ENCODE peak calls at places on chromosomes 12 and 14, in eight cellular contexts. Y, V, G, B, O, T, C and I are unnamed samples. For H3K4me1 and H3K36me3, the result is how much of the 10 kb centered on the place peaks cover.

GRCh38 chr12:3119745-3120660 is 42.8 kb downstream of the TSPAN9 start:
- ATAC-seq in Y (no peak), V (peak), G (peak), B (peak), O (peak), T (no peak), C (no peak), I (no peak)

GRCh38 chr14:99596071-99596627 is 7.9 kb downstream of the CCDC85C start:
- ATAC-seq in Y (peak), V (peak), G (peak), B (peak), O (no peak), T (peak), C (no peak), I (peak)

GRCh38 chr12:22551624-22552023 is 7.3 kb upstream of the C2CD5 start:
- ATAC-seq in Y (no peak), V (no peak), G (no peak), B (no peak), O (no peak), T (no peak), C (no peak), I (no peak)

GRCh38 chr14:58315606-58316005 is 17.3 kb downstream of the ARID4A start:
- ATAC-seq in Y (no peak), V (no peak), G (no peak), B (no peak), O (no peak), T (no peak), C (no peak), I (no peak)

GRCh38 chr14:34018125-34018524 is 67.3 kb upstream of the EGLN3 start:
- ATAC-seq in Y (no peak), V (no peak), G (no peak), B (no peak), O (no peak), T (no peak), C (no peak), I (no peak)

GRCh38 chr12:93894391-93895095 is 217.4 kb downstream of the CRADD start:
- ATAC-seq in Y (peak), V (peak), G (peak), B (peak), O (peak), T (no peak), C (no peak), I (peak)

GRCh38 chr12:59046763-59047534 is 126.6 kb upstream of the LRIG3 start:
- ATAC-seq in Y (peak), V (no peak), G (no peak), B (no peak), O (no peak), T (no peak), C (no peak), I (no peak)

GRCh38 chr12:47222960-47223847 is 143.4 kb upstream of the AMIGO2 start:
- ATAC-seq in Y (peak), V (no peak), G (peak), B (peak), O (no peak), T (peak), C (peak), I (no peak)

GRCh38 chr12:122021193-122021821 is 377 bp upstream of the BCL7A start:
- ATAC-seq in Y (no peak), V (peak), G (peak), B (no peak), O (no peak), T (peak), C (no peak), I (no peak)

GRCh38 chr14:49926803-49927202 is 33.9 kb downstream of the ARF6 start:
- ATAC-seq in Y (no peak), V (no peak), G (no peak), B (no peak), O (no peak), T (no peak), C (no peak), I (no peak)

DNA sequence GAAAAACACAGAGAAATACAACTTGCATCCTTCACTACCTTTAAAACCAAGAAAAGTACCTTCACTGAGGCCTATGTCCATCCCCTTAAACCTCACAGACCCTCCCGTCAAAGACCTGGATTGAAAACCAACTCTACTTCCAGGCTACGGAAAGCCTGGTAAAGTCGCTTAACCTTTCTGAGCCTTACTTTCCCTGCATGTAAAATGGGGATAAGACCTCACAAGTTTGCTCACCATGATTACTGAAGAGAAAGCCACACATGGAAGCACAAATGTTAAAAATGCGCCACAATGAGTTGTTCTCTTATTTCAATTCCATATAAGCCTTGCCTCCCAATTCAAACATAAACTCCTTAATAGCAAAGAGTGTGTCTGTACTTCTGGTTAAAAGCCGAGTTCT is 8.4 kb downstream of the ACTN1 start:
- ATAC-seq in Y (no peak), V (no peak), G (no peak), B (no peak), O (no peak), T (no peak), C (no peak), I (no peak)
- H3K4me1 ChIP-seq in Y (half or more), V (half or more), G (under half), B (half or more), O (under half), T (under half), C (half or more), I (half or more)

GRCh38 chr12:124097681-124098080 is 124.7 kb downstream of the ZNF664 start:
- ATAC-seq in Y (no peak), V (no peak), G (no peak), B (no peak), O (no peak), T (no peak), C (no peak), I (peak)

GRCh38 chr12:124096869-124097434 is 123.9 kb downstream of the ZNF664 start:
- ATAC-seq in Y (no peak), V (no peak), G (no peak), B (no peak), O (no peak), T (peak), C (peak), I (no peak)

GRCh38 chr12:124098887-124099286 is 125.9 kb downstream of the ZNF664 start:
- ATAC-seq in Y (no peak), V (no peak), G (no peak), B (no peak), O (no peak), T (no peak), C (no peak), I (no peak)

GRCh38 chr12:124099661-124100060 is 126.6 kb downstream of the ZNF664 start:
- ATAC-seq in Y (no peak), V (no peak), G (no peak), B (no peak), O (no peak), T (no peak), C (no peak), I (no peak)

GRCh38 chr12:124098101-124098757 is 125.2 kb downstream of the ZNF664 start:
- ATAC-seq in Y (no peak), V (no peak), G (no peak), B (no peak), O (no peak), T (no peak), C (no peak), I (no peak)
- H3K4me3 ChIP-seq in Y (no peak), V (no peak), G (no peak), B (no peak), O (no peak), T (no peak), C (no peak), I (no peak)

GRCh38 chr14:24172871-24173281 is 996 bp downstream of the REC8 start:
- ATAC-seq in Y (no peak), V (no peak), G (no peak), B (no peak), O (peak), T (no peak), C (peak), I (no peak)
- H3K36me3 ChIP-seq in Y (under half), V (under half), G (under half), B (under half), O (under half), T (under half), C (under half), I (under half)

DNA sequence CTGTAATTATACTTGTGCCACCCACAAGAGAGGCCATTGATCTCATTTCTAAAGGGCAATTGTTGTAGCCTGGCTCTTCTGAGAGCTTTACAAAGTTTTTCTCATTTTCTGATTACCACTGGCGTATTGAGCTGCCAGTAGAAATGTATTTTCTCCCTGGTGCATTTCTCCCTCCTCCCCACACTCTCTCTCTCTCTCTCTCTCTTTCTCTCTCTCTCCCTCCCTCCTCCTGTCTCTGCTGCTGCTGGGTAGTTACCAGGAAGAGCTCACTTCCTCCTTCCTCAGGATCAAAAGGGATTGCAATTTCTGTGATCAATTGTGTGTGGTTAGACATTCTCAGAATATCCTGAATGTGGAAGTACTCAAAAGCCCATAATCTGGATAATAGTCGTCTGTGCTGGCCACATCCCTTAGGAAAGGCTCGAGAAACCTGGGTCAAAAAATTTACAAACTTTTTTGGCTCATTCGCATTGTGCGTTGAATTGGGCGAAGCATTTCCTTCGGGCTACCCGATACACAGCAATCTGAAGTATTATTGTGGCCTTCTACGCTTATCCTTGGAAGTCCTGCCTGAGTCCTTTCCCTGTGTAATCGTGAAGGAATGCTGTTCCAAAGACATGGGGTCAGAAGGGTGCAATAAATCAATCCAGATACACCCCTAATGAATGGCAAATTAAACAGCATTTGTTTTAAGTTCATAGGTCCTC is 254.8 kb downstream of the MSRB3 start:
- ATAC-seq in Y (no peak), V (no peak), G (no peak), B (no peak), O (no peak), T (peak), C (no peak), I (no peak)
- H3K4me1 ChIP-seq in Y (under half), V (under half), G (under half), B (under half), O (under half), T (under half), C (under half), I (under half)

DNA sequence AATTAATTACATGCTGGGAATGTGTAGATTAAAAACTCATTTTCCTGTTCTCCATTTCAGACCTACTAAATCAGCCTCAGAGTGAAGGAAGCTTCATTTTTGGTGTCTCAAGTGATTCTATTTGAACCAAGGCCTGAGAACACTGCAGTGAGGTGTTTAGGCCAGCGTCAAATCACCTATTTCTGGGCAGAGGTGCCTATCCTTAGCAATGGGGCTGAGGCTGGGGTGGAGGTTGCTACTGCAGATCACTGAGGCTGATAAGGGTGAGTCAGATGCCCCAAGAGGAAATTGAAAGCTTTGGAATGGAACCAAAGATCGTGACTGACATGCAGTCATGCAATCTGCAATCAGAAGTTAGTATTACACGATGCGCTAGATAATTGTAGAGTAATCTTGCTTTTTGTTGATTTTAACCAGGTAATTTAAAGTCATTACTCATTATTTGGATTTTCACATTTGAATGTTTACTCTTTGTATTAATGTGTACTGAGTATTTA is 4.4 kb downstream of the TXNRD1 start:
- ATAC-seq in Y (peak), V (peak), G (peak), B (no peak), O (no peak), T (peak), C (peak), I (peak)
- H3K4me3 ChIP-seq in Y (no peak), V (no peak), G (no peak), B (no peak), O (no peak), T (no peak), C (no peak), I (no peak)

DNA sequence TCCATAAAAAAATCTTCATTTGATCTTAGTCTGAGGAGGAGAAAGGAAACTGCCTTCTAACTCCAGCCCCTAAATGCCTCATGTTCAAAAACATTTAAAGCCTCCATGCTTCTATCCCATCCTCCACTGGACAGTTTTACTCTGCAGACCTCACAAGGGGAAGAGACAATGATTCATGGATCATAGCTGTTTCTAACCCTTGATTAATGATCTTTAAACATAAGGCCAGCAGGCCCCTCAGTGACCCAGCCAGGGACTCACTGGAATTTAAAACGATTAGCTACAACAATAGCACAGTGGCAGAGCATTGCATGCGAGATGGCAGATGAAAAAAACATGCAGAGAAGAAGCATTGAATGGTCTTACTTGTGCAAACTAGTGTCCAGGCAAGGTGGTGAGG is 6.0 kb downstream of the DCTN2 start:
- ATAC-seq in Y (no peak), V (no peak), G (no peak), B (no peak), O (no peak), T (no peak), C (no peak), I (no peak)
- H3K36me3 ChIP-seq in Y (under half), V (under half), G (under half), B (under half), O (under half), T (under half), C (under half), I (under half)

GRCh38 chr14:51677276-51677675 is 25.6 kb downstream of the FRMD6 start:
- ATAC-seq in Y (no peak), V (no peak), G (no peak), B (no peak), O (no peak), T (no peak), C (no peak), I (peak)
- H3K4me1 ChIP-seq in Y (under half), V (under half), G (under half), B (under half), O (under half), T (under half), C (half or more), I (under half)

GRCh38 chr14:60651936-60652673 is 2.8 kb upstream of the SIX1 start:
- ATAC-seq in Y (no peak), V (no peak), G (no peak), B (no peak), O (no peak), T (no peak), C (no peak), I (no peak)
- H3K4me3 ChIP-seq in Y (no peak), V (no peak), G (no peak), B (no peak), O (no peak), T (peak), C (no peak), I (no peak)

GRCh38 chr12:71768900-71769299 is 14.2 kb downstream of the RAB21 start:
- ATAC-seq in Y (no peak), V (no peak), G (no peak), B (no peak), O (no peak), T (no peak), C (no peak), I (no peak)

GRCh38 chr12:71771069-71771468 is 16.4 kb downstream of the RAB21 start:
- ATAC-seq in Y (peak), V (no peak), G (no peak), B (no peak), O (no peak), T (no peak), C (no peak), I (no peak)

GRCh38 chr12:71767183-71767582 is 12.5 kb downstream of the RAB21 start:
- ATAC-seq in Y (no peak), V (no peak), G (no peak), B (no peak), O (no peak), T (no peak), C (no peak), I (no peak)

DNA sequence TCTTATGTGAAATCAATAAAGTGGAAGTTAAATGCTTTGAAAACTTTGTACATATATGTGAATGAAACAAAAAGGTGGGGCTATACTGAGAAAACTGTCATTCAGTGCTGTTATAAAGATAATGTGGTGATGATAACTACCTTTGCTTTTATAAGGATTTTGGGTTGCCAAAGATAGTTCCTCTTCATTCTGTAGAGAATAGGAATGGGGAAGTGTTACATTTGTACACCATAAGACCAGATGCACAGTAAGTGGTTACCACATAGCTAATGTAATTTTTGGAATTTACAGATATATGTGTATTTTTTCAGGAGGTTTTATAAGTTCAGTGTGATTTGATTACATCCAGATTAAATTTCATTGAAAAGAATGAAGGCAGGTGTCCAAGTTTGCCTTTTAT is 18.1 kb downstream of the RAB21 start:
- ATAC-seq in Y (no peak), V (no peak), G (peak), B (no peak), O (no peak), T (no peak), C (no peak), I (no peak)
- H3K36me3 ChIP-seq in Y (under half), V (under half), G (half or more), B (under half), O (under half), T (under half), C (under half), I (under half)

DNA sequence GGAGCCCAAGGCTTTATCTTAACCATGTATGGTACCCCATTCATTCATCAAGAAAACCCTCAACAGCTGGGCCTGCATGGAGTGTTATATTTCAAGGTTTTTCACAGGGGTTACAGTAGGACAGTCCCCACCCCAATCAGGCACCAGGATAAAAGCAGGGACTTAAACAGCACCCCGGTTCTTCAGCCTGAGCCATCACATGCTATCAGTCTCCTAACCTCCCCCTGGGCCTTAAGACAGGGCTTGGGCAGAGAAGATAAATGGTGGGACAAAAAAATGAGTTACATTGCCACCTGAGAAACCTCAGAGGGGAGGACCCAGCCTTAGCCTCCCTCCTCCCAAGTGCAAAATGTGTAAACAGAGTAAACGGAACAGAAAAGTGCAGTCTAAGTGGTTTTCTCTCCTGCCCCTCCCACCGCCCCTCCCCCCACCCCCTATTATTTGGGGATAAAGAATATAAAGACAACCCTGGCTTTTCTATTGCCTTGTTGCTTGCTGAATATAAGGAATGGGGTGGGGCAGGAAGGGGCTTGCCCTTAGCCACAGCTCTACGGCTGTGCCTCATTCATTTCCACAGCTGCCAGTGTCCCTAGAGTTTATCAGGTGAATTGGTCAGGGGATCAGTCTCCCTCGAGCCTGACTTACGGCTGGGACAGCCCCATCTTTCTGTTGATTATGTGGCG is 18.7 kb downstream of the MAP3K12 start:
- ATAC-seq in Y (no peak), V (no peak), G (no peak), B (no peak), O (no peak), T (no peak), C (no peak), I (no peak)
- H3K4me1 ChIP-seq in Y (under half), V (under half), G (under half), B (under half), O (under half), T (under half), C (under half), I (under half)